ENCODE peak calls at places on chromosomes 4 and X, in seven cellular contexts. A is pancreas, H is ascending aorta, Y is NB4, Z is Peyer's patch, E is tibial artery, X is fibroblast of pulmonary artery. T is an unnamed sample.

GRCh38 chr4:65521666-65522065 is 148.6 kb downstream of the EPHA5 start:
- DNase-seq in A (no peak), H (no peak), Y (no peak), Z (no peak), E (no peak), X (no peak), T (no peak)

GRCh38 chr4:118281611-118282442 is 71.0 kb downstream of the PRSS12 start:
- DNase-seq in A (no peak), H (no peak), Y (peak; percentile 58), Z (peak; percentile 53), E (no peak), X (peak; percentile 26), T (no peak)

GRCh38 chr4:85067342-85067741 is 100.9 kb upstream of the WDFY3 start:
- DNase-seq in A (no peak), H (no peak), Y (no peak), Z (no peak), E (no peak), X (no peak), T (no peak)

GRCh38 chrX:19129694-19130093 is 7.4 kb upstream of the ADGRG2 start:
- DNase-seq in A (no peak), H (no peak), Y (no peak), Z (no peak), E (no peak), X (no peak), T (no peak)

GRCh38 chrX:13479452-13479813 is 90.0 kb upstream of the EGFL6 start:
- DNase-seq in A (no peak), H (no peak), Y (no peak), Z (no peak), E (no peak), X (no peak), T (no peak)

GRCh38 chr4:156329779-156330178 is 376.1 kb upstream of the CTSO start:
- DNase-seq in A (no peak), H (no peak), Y (peak; percentile 49), Z (no peak), E (no peak), X (peak; percentile 44), T (no peak)

GRCh38 chrX:13489451-13489850 is 80.0 kb upstream of the EGFL6 start:
- DNase-seq in A (no peak), H (peak; percentile 39), Y (no peak), Z (peak; percentile 51), E (peak; percentile 83), X (peak; percentile 69), T (no peak)

GRCh38 chr4:8383451-8384160 is 56.9 kb downstream of the ACOX3 start:
- DNase-seq in A (no peak), H (no peak), Y (no peak), Z (no peak), E (no peak), X (peak; percentile 31), T (no peak)

GRCh38 chr4:8435656-8436121 is 4.8 kb downstream of the ACOX3 start:
- DNase-seq in A (no peak), H (no peak), Y (no peak), Z (no peak), E (no peak), X (peak; percentile 18), T (no peak)

GRCh38 chr4:183332447-183332846 is 10.2 kb upstream of the CLDN24 start:
- DNase-seq in A (no peak), H (no peak), Y (no peak), Z (no peak), E (no peak), X (no peak), T (no peak)

GRCh38 chr4:182604953-182605352 is 312.2 kb downstream of the DCTD start:
- DNase-seq in A (no peak), H (no peak), Y (no peak), Z (no peak), E (no peak), X (peak; percentile 53), T (no peak)

GRCh38 chr4:41538887-41539498 is 1.0 kb downstream of the LIMCH1 start:
- DNase-seq in A (no peak), H (no peak), Y (no peak), Z (no peak), E (no peak), X (no peak), T (peak; percentile 31)

GRCh38 chr4:1026115-1026514 is 14.7 kb downstream of the FGFRL1 start:
- DNase-seq in A (peak; percentile 74), H (no peak), Y (no peak), Z (peak; percentile 67), E (no peak), X (peak; percentile 20), T (no peak)

GRCh38 chr4:102022343-102022742 is 231.8 kb downstream of the BANK1 start:
- DNase-seq in A (no peak), H (no peak), Y (no peak), Z (no peak), E (no peak), X (peak; percentile 34), T (no peak)

GRCh38 chr4:173171098-173171497 is 2.5 kb downstream of the GALNT7 start:
- DNase-seq in A (no peak), H (no peak), Y (peak; percentile 61), Z (no peak), E (no peak), X (peak; percentile 55), T (no peak)
- TF ChIP-seq CTCF in A (peak; percentile 18), H (no peak), Y (peak; percentile 3), Z (peak; percentile 14), E (peak; percentile 18), X (peak; percentile 45), T (peak; percentile 48)

GRCh38 chr4:39855909-39856512 is 121.7 kb downstream of the PDS5A start:
- DNase-seq in A (no peak), H (no peak), Y (peak; percentile 37), Z (no peak), E (no peak), X (peak; percentile 18), T (no peak)
- H3K4me3 ChIP-seq in A (no peak overlapping the region), H (no peak overlapping the region), Y (no peak overlapping the region), Z (no peak overlapping the region), E (no peak overlapping the region), X (no peak overlapping the region), T (no peak overlapping the region)

DNA sequence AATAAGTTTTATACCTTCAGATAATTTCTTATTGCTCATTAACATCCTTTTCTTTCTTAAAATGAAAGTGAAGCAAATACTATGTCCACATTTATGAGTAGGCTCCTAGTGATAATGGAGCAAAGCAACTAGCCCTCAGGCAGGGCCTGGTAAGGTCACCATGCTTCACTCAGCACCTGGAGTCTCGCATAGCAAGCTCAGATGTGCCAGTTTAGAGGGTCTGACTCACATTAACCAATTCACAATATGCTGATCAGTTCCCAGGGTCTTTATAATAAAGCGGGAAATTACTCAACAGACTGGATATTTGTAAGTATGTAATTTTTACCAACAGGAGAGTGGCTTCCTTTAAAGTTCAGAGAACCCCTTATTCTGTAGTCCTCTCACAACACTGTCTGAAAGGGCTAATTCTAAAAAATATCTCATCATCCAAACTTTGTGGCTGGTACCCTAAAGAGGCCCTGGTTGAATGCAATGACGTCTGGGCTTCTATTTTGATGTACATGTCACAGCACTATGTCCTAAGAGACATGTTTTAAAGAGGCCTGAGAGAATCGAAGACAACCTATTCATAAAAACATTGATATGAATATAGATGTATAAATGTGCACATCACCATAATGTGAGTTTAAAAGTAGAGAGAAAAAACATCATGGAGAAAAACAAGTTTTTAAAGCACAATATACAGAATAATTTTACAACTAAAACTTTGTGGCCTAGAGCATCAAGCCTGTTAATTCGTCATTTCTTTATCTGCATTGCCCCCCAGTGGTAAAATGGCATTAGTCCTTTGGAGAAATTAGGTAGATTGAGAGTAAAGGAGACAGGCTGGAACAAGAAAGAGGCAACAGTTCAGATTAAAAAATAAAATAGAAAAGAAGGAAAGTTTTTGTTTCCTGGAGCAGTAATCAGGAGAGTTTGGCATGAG is 44.3 kb downstream of the IL21 start:
- DNase-seq in A (no peak), H (no peak), Y (peak; percentile 46), Z (no peak), E (no peak), X (peak; percentile 75), T (peak; percentile 25)
- TF ChIP-seq CTCF in A (peak; percentile 15), H (no peak), Y (peak; percentile 27), Z (peak; percentile 35), E (no peak), X (peak; percentile 70), T (peak; percentile 61)

GRCh38 chr4:3483471-3483921 is 20.4 kb downstream of the DOK7 start:
- DNase-seq in A (no peak), H (peak; percentile 82), Y (no peak), Z (no peak), E (peak; percentile 76), X (no peak), T (no peak)

GRCh38 chr4:3484057-3484973 is 21.2 kb downstream of the DOK7 start:
- DNase-seq in A (no peak), H (peak; percentile 66), Y (peak; percentile 68), Z (peak; percentile 67), E (peak; percentile 39), X (no peak), T (no peak)

GRCh38 chr4:3486556-3487270 is 23.6 kb downstream of the DOK7 start:
- DNase-seq in A (no peak), H (no peak), Y (no peak), Z (no peak), E (no peak), X (no peak), T (no peak)

GRCh38 chr4:3485882-3486555 is 22.9 kb downstream of the DOK7 start:
- DNase-seq in A (no peak), H (no peak), Y (no peak), Z (no peak), E (no peak), X (no peak), T (no peak)

GRCh38 chr4:3485011-3485881 is 22.1 kb downstream of the DOK7 start:
- DNase-seq in A (no peak), H (no peak), Y (peak; percentile 89), Z (no peak), E (no peak), X (no peak), T (no peak)
- H3K4me3 ChIP-seq in A (no peak overlapping the region), H (no peak overlapping the region), Y (no peak overlapping the region), Z (no peak overlapping the region), E (no peak overlapping the region), X (no peak overlapping the region), T (no peak overlapping the region)

T was measured in AG09309.